ENCODE peak calls at places on chromosome 1, in ten cellular contexts. One of them, this sample, is unnamed.

GRCh38 chr1:153790282-153790995 is 15.2 kb downstream of the SLC27A3 start:
- DNase-seq in amniotic stem cell: no peak
- DNase-seq in dermis blood vessel endothelial cell: peak; percentile 87
- DNase-seq in activated naive CD8-positive, alpha-beta T cell treated with anti-CD3 and anti-CD28 coated beads for 36 hours: no peak
- DNase-seq in astrocyte: peak; percentile 60
- DNase-seq in T-helper 22 cell: no peak
- DNase-seq in ACHN: no peak
- DNase-seq in neural crest cell: no peak
- DNase-seq in heart right ventricle: peak; percentile 77
- DNase-seq in stromal cell of bone marrow: peak; percentile 84
- DNase-seq in this sample: no peak

GRCh38 chr1:9362488-9362887 is 69.8 kb downstream of the SPSB1 start:
- DNase-seq in amniotic stem cell: no peak
- DNase-seq in activated naive CD8-positive, alpha-beta T cell treated with anti-CD3 and anti-CD28 coated beads for 36 hours: no peak
- DNase-seq in heart right ventricle: no peak
- DNase-seq in neural crest cell: no peak
- DNase-seq in ACHN: no peak
- DNase-seq in astrocyte: no peak
- DNase-seq in dermis blood vessel endothelial cell: no peak
- DNase-seq in stromal cell of bone marrow: no peak
- DNase-seq in T-helper 22 cell: no peak
- DNase-seq in this sample: no peak

GRCh38 chr1:206456577-206457375 is 13.5 kb upstream of the IKBKE start:
- DNase-seq in neural crest cell: no peak
- DNase-seq in dermis blood vessel endothelial cell: peak; percentile 64
- DNase-seq in stromal cell of bone marrow: no peak
- DNase-seq in T-helper 22 cell: no peak
- DNase-seq in activated naive CD8-positive, alpha-beta T cell treated with anti-CD3 and anti-CD28 coated beads for 36 hours: no peak
- DNase-seq in astrocyte: no peak
- DNase-seq in amniotic stem cell: no peak
- DNase-seq in heart right ventricle: no peak
- DNase-seq in ACHN: no peak
- DNase-seq in this sample: no peak

GRCh38 chr1:177329871-177330270 is 159.1 kb downstream of the BRINP2 start:
- DNase-seq in astrocyte: no peak
- DNase-seq in activated naive CD8-positive, alpha-beta T cell treated with anti-CD3 and anti-CD28 coated beads for 36 hours: no peak
- DNase-seq in ACHN: no peak
- DNase-seq in amniotic stem cell: no peak
- DNase-seq in heart right ventricle: no peak
- DNase-seq in neural crest cell: no peak
- DNase-seq in stromal cell of bone marrow: no peak
- DNase-seq in T-helper 22 cell: no peak
- DNase-seq in dermis blood vessel endothelial cell: no peak
- DNase-seq in this sample: no peak

GRCh38 chr1:85894651-85895050 is 186.4 kb upstream of the ZNHIT6 start:
- DNase-seq in stromal cell of bone marrow: peak; percentile 32
- DNase-seq in amniotic stem cell: peak; percentile 51
- DNase-seq in astrocyte: peak; percentile 4
- DNase-seq in T-helper 22 cell: no peak
- DNase-seq in dermis blood vessel endothelial cell: peak; percentile 50
- DNase-seq in neural crest cell: peak; percentile 6
- DNase-seq in heart right ventricle: peak; percentile 10
- DNase-seq in activated naive CD8-positive, alpha-beta T cell treated with anti-CD3 and anti-CD28 coated beads for 36 hours: no peak
- DNase-seq in ACHN: peak; percentile 48
- DNase-seq in this sample: peak; percentile 37

GRCh38 chr1:168085401-168085872 is 51.3 kb downstream of the GPR161 start:
- DNase-seq in ACHN: no peak
- DNase-seq in amniotic stem cell: no peak
- DNase-seq in T-helper 22 cell: no peak
- DNase-seq in activated naive CD8-positive, alpha-beta T cell treated with anti-CD3 and anti-CD28 coated beads for 36 hours: no peak
- DNase-seq in stromal cell of bone marrow: no peak
- DNase-seq in dermis blood vessel endothelial cell: no peak
- DNase-seq in astrocyte: no peak
- DNase-seq in heart right ventricle: peak; percentile 73
- DNase-seq in neural crest cell: no peak
- DNase-seq in this sample: no peak

GRCh38 chr1:24540906-24541710 is 14.8 kb upstream of the NCMAP start:
- DNase-seq in ACHN: peak; percentile 72
- DNase-seq in astrocyte: peak; percentile 55
- DNase-seq in activated naive CD8-positive, alpha-beta T cell treated with anti-CD3 and anti-CD28 coated beads for 36 hours: no peak
- DNase-seq in stromal cell of bone marrow: peak; percentile 23
- DNase-seq in heart right ventricle: no peak
- DNase-seq in T-helper 22 cell: no peak
- DNase-seq in amniotic stem cell: peak; percentile 14
- DNase-seq in dermis blood vessel endothelial cell: peak; percentile 16
- DNase-seq in neural crest cell: no peak
- DNase-seq in this sample: peak; percentile 29

GRCh38 chr1:18302788-18303413 is 177.8 kb upstream of the KLHDC7A start:
- DNase-seq in amniotic stem cell: no peak
- DNase-seq in heart right ventricle: no peak
- DNase-seq in activated naive CD8-positive, alpha-beta T cell treated with anti-CD3 and anti-CD28 coated beads for 36 hours: peak; percentile 5
- DNase-seq in astrocyte: no peak
- DNase-seq in ACHN: peak; percentile 4
- DNase-seq in T-helper 22 cell: no peak
- DNase-seq in neural crest cell: peak; percentile 11
- DNase-seq in dermis blood vessel endothelial cell: no peak
- DNase-seq in stromal cell of bone marrow: no peak
- DNase-seq in this sample: no peak

GRCh38 chr1:224262373-224263054 is 67.5 kb downstream of the NVL start:
- DNase-seq in neural crest cell: no peak
- DNase-seq in amniotic stem cell: no peak
- DNase-seq in activated naive CD8-positive, alpha-beta T cell treated with anti-CD3 and anti-CD28 coated beads for 36 hours: no peak
- DNase-seq in ACHN: no peak
- DNase-seq in heart right ventricle: no peak
- DNase-seq in astrocyte: no peak
- DNase-seq in dermis blood vessel endothelial cell: peak; percentile 74
- DNase-seq in stromal cell of bone marrow: no peak
- DNase-seq in T-helper 22 cell: no peak
- DNase-seq in this sample: no peak

GRCh38 chr1:85025940-85026339 is 22.4 kb downstream of the MCOLN3 start:
- DNase-seq in activated naive CD8-positive, alpha-beta T cell treated with anti-CD3 and anti-CD28 coated beads for 36 hours: no peak
- DNase-seq in amniotic stem cell: no peak
- DNase-seq in neural crest cell: no peak
- DNase-seq in astrocyte: no peak
- DNase-seq in heart right ventricle: no peak
- DNase-seq in stromal cell of bone marrow: no peak
- DNase-seq in ACHN: no peak
- DNase-seq in T-helper 22 cell: no peak
- DNase-seq in dermis blood vessel endothelial cell: no peak
- DNase-seq in this sample: no peak

GRCh38 chr1:207644852-207645631 is at the start of gene CR1L:
- DNase-seq in amniotic stem cell: peak; percentile 7
- DNase-seq in T-helper 22 cell: peak; percentile 32
- DNase-seq in heart right ventricle: peak; percentile 77
- DNase-seq in neural crest cell: no peak
- DNase-seq in activated naive CD8-positive, alpha-beta T cell treated with anti-CD3 and anti-CD28 coated beads for 36 hours: peak; percentile 86
- DNase-seq in ACHN: peak; percentile 43
- DNase-seq in stromal cell of bone marrow: peak; percentile 33
- DNase-seq in astrocyte: peak; percentile 42
- DNase-seq in dermis blood vessel endothelial cell: peak; percentile 69
- DNase-seq in this sample: peak; percentile 18

GRCh38 chr1:15153184-15153841 is at the start of gene TMEM51:
- DNase-seq in activated naive CD8-positive, alpha-beta T cell treated with anti-CD3 and anti-CD28 coated beads for 36 hours: no peak
- DNase-seq in astrocyte: peak; percentile 56
- DNase-seq in stromal cell of bone marrow: no peak
- DNase-seq in T-helper 22 cell: no peak
- DNase-seq in heart right ventricle: peak; percentile 73
- DNase-seq in dermis blood vessel endothelial cell: peak; percentile 82
- DNase-seq in ACHN: peak; percentile 82
- DNase-seq in amniotic stem cell: no peak
- DNase-seq in neural crest cell: peak; percentile 71
- DNase-seq in this sample: no peak

GRCh38 chr1:46133946-46134345 is 1.5 kb upstream of the PIK3R3 start:
- DNase-seq in ACHN: no peak
- DNase-seq in dermis blood vessel endothelial cell: peak; percentile 69
- DNase-seq in amniotic stem cell: no peak
- DNase-seq in heart right ventricle: no peak
- DNase-seq in neural crest cell: no peak
- DNase-seq in astrocyte: no peak
- DNase-seq in activated naive CD8-positive, alpha-beta T cell treated with anti-CD3 and anti-CD28 coated beads for 36 hours: no peak
- DNase-seq in T-helper 22 cell: no peak
- DNase-seq in stromal cell of bone marrow: no peak
- DNase-seq in this sample: no peak

GRCh38 chr1:208239518-208240381 is 4.4 kb downstream of the PLXNA2 start:
- DNase-seq in neural crest cell: no peak
- DNase-seq in heart right ventricle: no peak
- DNase-seq in stromal cell of bone marrow: no peak
- DNase-seq in astrocyte: peak; percentile 14
- DNase-seq in amniotic stem cell: no peak
- DNase-seq in activated naive CD8-positive, alpha-beta T cell treated with anti-CD3 and anti-CD28 coated beads for 36 hours: no peak
- DNase-seq in dermis blood vessel endothelial cell: no peak
- DNase-seq in T-helper 22 cell: no peak
- DNase-seq in ACHN: peak; percentile 24
- DNase-seq in this sample: no peak

GRCh38 chr1:10106756-10107479 is 74.2 kb downstream of the UBE4B start:
- DNase-seq in activated naive CD8-positive, alpha-beta T cell treated with anti-CD3 and anti-CD28 coated beads for 36 hours: no peak
- DNase-seq in T-helper 22 cell: no peak
- DNase-seq in stromal cell of bone marrow: no peak
- DNase-seq in neural crest cell: no peak
- DNase-seq in heart right ventricle: no peak
- DNase-seq in astrocyte: no peak
- DNase-seq in amniotic stem cell: no peak
- DNase-seq in dermis blood vessel endothelial cell: no peak
- DNase-seq in ACHN: no peak
- DNase-seq in this sample: no peak

GRCh38 chr1:8360493-8361197 is 42.7 kb downstream of the SLC45A1 start:
- DNase-seq in amniotic stem cell: no peak
- DNase-seq in activated naive CD8-positive, alpha-beta T cell treated with anti-CD3 and anti-CD28 coated beads for 36 hours: no peak
- DNase-seq in astrocyte: no peak
- DNase-seq in ACHN: no peak
- DNase-seq in neural crest cell: no peak
- DNase-seq in stromal cell of bone marrow: no peak
- DNase-seq in heart right ventricle: no peak
- DNase-seq in T-helper 22 cell: no peak
- DNase-seq in dermis blood vessel endothelial cell: no peak
- DNase-seq in this sample: no peak

GRCh38 chr1:18977428-18977827 is 21.0 kb upstream of the IFFO2 start:
- DNase-seq in neural crest cell: no peak
- DNase-seq in T-helper 22 cell: no peak
- DNase-seq in heart right ventricle: no peak
- DNase-seq in dermis blood vessel endothelial cell: no peak
- DNase-seq in astrocyte: no peak
- DNase-seq in stromal cell of bone marrow: no peak
- DNase-seq in amniotic stem cell: no peak
- DNase-seq in activated naive CD8-positive, alpha-beta T cell treated with anti-CD3 and anti-CD28 coated beads for 36 hours: no peak
- DNase-seq in ACHN: no peak
- DNase-seq in this sample: no peak

GRCh38 chr1:25208561-25209222 is 23.6 kb downstream of the SYF2 start:
- DNase-seq in T-helper 22 cell: no peak
- DNase-seq in dermis blood vessel endothelial cell: no peak
- DNase-seq in heart right ventricle: no peak
- DNase-seq in amniotic stem cell: no peak
- DNase-seq in neural crest cell: no peak
- DNase-seq in astrocyte: no peak
- DNase-seq in ACHN: no peak
- DNase-seq in stromal cell of bone marrow: no peak
- DNase-seq in activated naive CD8-positive, alpha-beta T cell treated with anti-CD3 and anti-CD28 coated beads for 36 hours: no peak
- DNase-seq in this sample: no peak

GRCh38 chr1:234611153-234611798 is 1.3 kb upstream of the IRF2BP2 start:
- DNase-seq in T-helper 22 cell: no peak
- DNase-seq in dermis blood vessel endothelial cell: peak; percentile 93
- DNase-seq in heart right ventricle: no peak
- DNase-seq in neural crest cell: peak; percentile 32
- DNase-seq in astrocyte: peak; percentile 90
- DNase-seq in amniotic stem cell: peak; percentile 54
- DNase-seq in activated naive CD8-positive, alpha-beta T cell treated with anti-CD3 and anti-CD28 coated beads for 36 hours: no peak
- DNase-seq in ACHN: peak; percentile 92
- DNase-seq in stromal cell of bone marrow: peak; percentile 81
- DNase-seq in this sample: peak; percentile 85

GRCh38 chr1:91622586-91622985 is 121.9 kb downstream of the CDC7 start:
- DNase-seq in amniotic stem cell: no peak
- DNase-seq in ACHN: no peak
- DNase-seq in activated naive CD8-positive, alpha-beta T cell treated with anti-CD3 and anti-CD28 coated beads for 36 hours: no peak
- DNase-seq in dermis blood vessel endothelial cell: no peak
- DNase-seq in stromal cell of bone marrow: peak; percentile 21
- DNase-seq in T-helper 22 cell: no peak
- DNase-seq in astrocyte: peak; percentile 14
- DNase-seq in heart right ventricle: peak; percentile 66
- DNase-seq in neural crest cell: no peak
- DNase-seq in this sample: no peak